ENCODE peak calls at places on chromosome 18, in six cellular contexts. W is mammary epithelial cell, O is body of pancreas, A is mucosa of descending colon, C is heart right ventricle, D is GM13976. H is an unnamed sample.

GRCh38 chr18:56068030-56068671 is 480.2 kb upstream of the TCF4 start:
- DNase-seq in W (peak; percentile 91), O (no peak), A (no peak), C (no peak), D (no peak), H (no peak)

GRCh38 chr18:10141559-10141958 is 227.7 kb downstream of the VAPA start:
- DNase-seq in W (no peak), O (peak; percentile 41), A (no peak), C (no peak), D (no peak), H (no peak)

GRCh38 chr18:44986933-44987332 is 306.2 kb downstream of the SETBP1 start:
- DNase-seq in W (no peak), O (no peak), A (no peak), C (no peak), D (no peak), H (no peak)

GRCh38 chr18:23694642-23695430 is 5.6 kb downstream of the LAMA3 start:
- DNase-seq in W (no peak), O (no peak), A (no peak), C (no peak), D (no peak), H (no peak)

GRCh38 chr18:55857961-55858360 is 270.0 kb upstream of the TCF4 start:
- DNase-seq in W (no peak), O (no peak), A (no peak), C (no peak), D (no peak), H (no peak)

GRCh38 chr18:37375181-37375580 is 190.4 kb downstream of the CELF4 start:
- DNase-seq in W (no peak), O (no peak), A (no peak), C (no peak), D (no peak), H (no peak)

GRCh38 chr18:22207022-22207758 is 37.8 kb downstream of the GATA6 start:
- DNase-seq in W (no peak), O (no peak), A (no peak), C (no peak), D (no peak), H (no peak)

GRCh38 chr18:30271716-30272115 is 770.8 kb downstream of the DSC3 start:
- DNase-seq in W (peak; percentile 0), O (no peak), A (no peak), C (no peak), D (no peak), H (no peak)

GRCh38 chr18:58135170-58135569 is 91.1 kb downstream of the NEDD4L start:
- DNase-seq in W (peak; percentile 60), O (no peak), A (no peak), C (no peak), D (no peak), H (no peak)

GRCh38 chr18:70671889-70672551 is 383.2 kb downstream of the SOCS6 start:
- DNase-seq in W (no peak), O (no peak), A (no peak), C (no peak), D (no peak), H (no peak)

GRCh38 chr18:63963610-63964256 is 6.1 kb upstream of the SERPINB8 start:
- DNase-seq in W (peak; percentile 48), O (peak; percentile 74), A (peak; percentile 61), C (no peak), D (no peak), H (peak; percentile 20)

GRCh38 chr18:9109523-9109922 is 7.0 kb downstream of the NDUFV2 start:
- DNase-seq in W (no peak), O (no peak), A (no peak), C (no peak), D (no peak), H (no peak)

GRCh38 chr18:59029663-59030421 is 109.8 kb upstream of the SEC11C start:
- DNase-seq in W (no peak), O (no peak), A (no peak), C (no peak), D (no peak), H (no peak)

GRCh38 chr18:10365021-10365420 is 89.4 kb upstream of the APCDD1 start:
- DNase-seq in W (no peak), O (no peak), A (no peak), C (no peak), D (no peak), H (no peak)

GRCh38 chr18:24790347-24790746 is 329.9 kb downstream of the HRH4 start:
- DNase-seq in W (no peak), O (no peak), A (no peak), C (no peak), D (no peak), H (no peak)

GRCh38 chr18:55405655-55406373 is 182.2 kb downstream of the TCF4 start:
- DNase-seq in W (peak; percentile 84), O (peak; percentile 63), A (no peak), C (peak; percentile 82), D (no peak), H (no peak)

GRCh38 chr18:10381516-10381915 is 72.9 kb upstream of the APCDD1 start:
- DNase-seq in W (no peak), O (no peak), A (no peak), C (no peak), D (no peak), H (no peak)

GRCh38 chr18:42114310-42114943 is 159.4 kb downstream of the PIK3C3 start:
- DNase-seq in W (peak; percentile 53), O (peak; percentile 71), A (no peak), C (peak; percentile 11), D (peak; percentile 22), H (peak; percentile 31)

GRCh38 chr18:36288689-36289088 is 8.8 kb upstream of the FHOD3 start:
- DNase-seq in W (no peak), O (no peak), A (no peak), C (no peak), D (no peak), H (no peak)

GRCh38 chr18:51137051-51137729 is 60.3 kb downstream of the MEX3C start:
- DNase-seq in W (no peak), O (no peak), A (no peak), C (no peak), D (no peak), H (no peak)

GRCh38 chr18:37252342-37252741 is 313.3 kb downstream of the CELF4 start:
- DNase-seq in W (no peak), O (no peak), A (no peak), C (no peak), D (no peak), H (no peak)

GRCh38 chr18:79394438-79395307 is 1.1 kb upstream of the NFATC1 start:
- DNase-seq in W (no peak), O (no peak), A (peak; percentile 61), C (peak; percentile 47), D (peak; percentile 66), H (peak; percentile 71)

GRCh38 chr18:43159091-43159490 is 43.6 kb upstream of the RIT2 start:
- DNase-seq in W (no peak), O (no peak), A (no peak), C (no peak), D (no peak), H (no peak)

GRCh38 chr18:55539240-55539639 is 48.8 kb downstream of the TCF4 start:
- DNase-seq in W (no peak), O (no peak), A (no peak), C (no peak), D (no peak), H (no peak)

GRCh38 chr18:39173022-39173421 is 1607.4 kb upstream of the CELF4 start:
- DNase-seq in W (peak; percentile 63), O (no peak), A (no peak), C (no peak), D (no peak), H (no peak)

GRCh38 chr18:67425724-67426123 is 90.8 kb downstream of the DSEL start:
- DNase-seq in W (peak; percentile 97), O (no peak), A (no peak), C (no peak), D (no peak), H (no peak)

GRCh38 chr18:34223893-34224422 is 755 bp downstream of the NOL4 start:
- DNase-seq in W (no peak), O (no peak), A (no peak), C (no peak), D (peak; percentile 36), H (no peak)

GRCh38 chr18:10901329-10901728 is 248.0 kb downstream of the PIEZO2 start:
- DNase-seq in W (no peak), O (no peak), A (no peak), C (no peak), D (no peak), H (no peak)

GRCh38 chr18:76475450-76476203 is 19.4 kb downstream of the ZNF516 start:
- DNase-seq in W (no peak), O (no peak), A (no peak), C (no peak), D (no peak), H (no peak)
- TF ChIP-seq CTCF in W (peak; percentile 4), O (no peak), A (no peak), C (no peak), D (no peak), H (no peak)

DNA sequence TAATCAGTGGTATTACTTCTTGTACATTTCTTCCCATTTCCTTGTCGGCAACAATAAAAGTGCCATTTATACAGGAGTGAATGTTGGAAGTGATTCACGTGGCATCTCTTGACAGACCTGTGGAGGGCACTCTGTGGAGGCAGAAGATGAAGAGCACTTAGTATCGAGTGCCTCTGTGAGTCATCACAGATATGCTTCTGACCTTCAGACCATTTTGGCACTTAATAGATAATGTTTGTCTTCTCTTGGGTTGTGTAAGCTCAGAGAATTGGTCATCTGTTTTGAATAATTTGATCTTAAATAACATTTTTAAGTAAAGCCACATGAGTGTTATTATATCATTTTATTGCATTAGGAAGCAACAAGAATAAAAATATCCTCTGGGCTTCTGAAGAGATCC is 305.5 kb downstream of the PTPRM start:
- DNase-seq in W (peak; percentile 67), O (no peak), A (no peak), C (no peak), D (no peak), H (no peak)
- TF ChIP-seq CTCF in W (peak; percentile 60), O (no peak), A (no peak), C (peak; percentile 37), D (no peak), H (no peak)

GRCh38 chr18:73150199-73150598 is 282.4 kb upstream of the NETO1 start:
- DNase-seq in W (no peak), O (no peak), A (no peak), C (no peak), D (no peak), H (no peak)
- TF ChIP-seq CTCF in W (peak; percentile 10), O (no peak), A (no peak), C (no peak), D (no peak), H (no peak)

DNA sequence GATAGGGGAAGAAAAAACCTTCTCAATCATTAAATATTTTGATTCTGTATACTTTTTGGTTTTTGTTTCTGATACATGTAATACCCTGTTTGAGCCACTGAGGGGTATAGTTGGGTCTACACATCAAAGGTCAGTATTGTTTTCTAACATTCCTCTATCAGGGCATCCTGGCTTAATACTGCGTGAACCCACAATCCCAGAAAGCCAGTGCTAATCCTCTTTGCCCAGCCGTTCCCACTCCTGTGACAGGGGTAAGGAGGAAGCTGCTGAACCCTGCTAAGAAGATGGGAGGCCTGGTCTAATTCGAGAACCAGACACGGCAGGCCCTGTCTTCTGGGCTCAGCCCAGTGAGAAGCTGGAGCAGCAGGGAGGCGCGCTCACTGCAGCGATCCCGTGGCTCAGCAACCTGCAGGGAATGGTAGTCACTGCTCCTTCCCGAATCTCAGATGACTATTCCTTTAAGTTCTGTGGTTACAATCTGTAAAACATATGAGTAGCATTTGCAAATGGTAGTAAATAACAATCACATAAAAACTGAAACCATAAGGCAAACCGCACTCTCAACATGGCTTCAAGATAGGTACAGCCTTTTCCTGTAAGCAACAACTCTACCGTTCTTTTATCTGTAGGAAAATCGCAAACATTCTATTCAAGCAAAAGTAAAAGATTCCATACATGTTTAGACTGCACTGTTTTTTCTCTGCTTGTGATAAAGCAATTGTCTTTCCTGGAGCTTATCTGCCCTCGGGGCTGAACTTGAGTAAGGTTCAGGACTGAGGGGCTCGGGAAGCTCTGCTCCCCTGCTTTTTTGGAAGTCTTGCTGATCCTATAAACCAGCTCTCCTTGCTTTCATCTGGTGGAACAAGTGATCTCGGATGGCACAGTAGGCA is 87.0 kb downstream of the EPB41L3 start:
- DNase-seq in W (no peak), O (no peak), A (no peak), C (no peak), D (no peak), H (no peak)
- TF ChIP-seq CTCF in W (no peak), O (no peak), A (no peak), C (peak; percentile 44), D (no peak), H (no peak)

H was measured in GM13977.